ENCODE peak calls at places on chromosomes 6 and 20, in five cellular contexts. E, X, T, D and G are unnamed samples.
A peak's percentile ranks its signal among the peaks of the same experiment; 100 is the strongest.

GRCh38 chr20:37763105-37763504 is 69.3 kb downstream of the CTNNBL1 start:
- DNase-seq in E (no peak), T (no peak), X (no peak), D (no peak), G (no peak)

GRCh38 chr6:108555399-108556052 is 5.2 kb upstream of the FOXO3 start:
- DNase-seq in X (no peak), E (no peak), T (no peak), D (no peak), G (no peak)

GRCh38 chr6:125871365-125871764 is 80.6 kb downstream of the NCOA7 start:
- DNase-seq in T (no peak), E (no peak), D (peak; percentile 99), X (no peak), G (no peak)

GRCh38 chr6:71419954-71420692 is 131.5 kb downstream of the OGFRL1 start:
- DNase-seq in E (peak; percentile 47), T (no peak), D (peak; percentile 39), X (peak; percentile 86), G (peak; percentile 39)

GRCh38 chr6:99882151-99882702 is 111.8 kb downstream of the MCHR2 start:
- DNase-seq in X (no peak), E (no peak), T (no peak), D (no peak), G (no peak)

GRCh38 chr20:59628171-59628570 is 23.8 kb downstream of the PHACTR3 start:
- DNase-seq in T (no peak), E (no peak), X (no peak), D (no peak), G (peak; percentile 55)

GRCh38 chr6:26224940-26225847 is 138.0 kb downstream of the HFE start:
- DNase-seq in D (peak; percentile 97), T (peak; percentile 79), E (peak; percentile 94), X (no peak), G (no peak)

GRCh38 chr6:31568537-31568961 is 3.5 kb upstream of the LTA start:
- DNase-seq in E (no peak), X (no peak), T (no peak), D (no peak), G (peak; percentile 68)

GRCh38 chr20:60372282-60372681 is 414.1 kb downstream of the CDH26 start:
- DNase-seq in T (no peak), E (no peak), X (no peak), D (no peak), G (no peak)

GRCh38 chr6:8539446-8539845 is 104.1 kb upstream of the SLC35B3 start:
- DNase-seq in D (peak; percentile 4), T (no peak), X (no peak), E (peak; percentile 15), G (no peak)

GRCh38 chr6:90194371-90194841 is 102.2 kb downstream of the BACH2 start:
- DNase-seq in D (no peak), E (peak; percentile 10), X (no peak), T (peak; percentile 86), G (no peak)

GRCh38 chr6:138013949-138014348 is 93.3 kb downstream of the PERP start:
- DNase-seq in X (no peak), E (no peak), T (no peak), D (peak; percentile 29), G (no peak)

GRCh38 chr20:44070139-44070900 is 116.7 kb downstream of the JPH2 start:
- DNase-seq in D (no peak), T (no peak), E (no peak), X (peak; percentile 70), G (no peak)

GRCh38 chr6:45477785-45478184 is 100.1 kb upstream of the SUPT3H start:
- DNase-seq in D (no peak), X (no peak), T (no peak), E (no peak), G (no peak)

GRCh38 chr20:19583532-19584175 is 174.4 kb upstream of the RIN2 start:
- DNase-seq in E (peak; percentile 40), T (peak; percentile 40), D (peak; percentile 62), X (no peak), G (peak; percentile 77)

GRCh38 chr20:2485662-2486061 is 15.1 kb upstream of the SNRPB start:
- DNase-seq in D (no peak), E (no peak), T (no peak), X (no peak), G (no peak)